ENCODE peak calls at places on chromosomes 11 and 22, in four cellular contexts. One of them, this sample, is unnamed.

GRCh38 chr22:29266564-29267461 is 968 bp downstream of the RHBDD3 start:
- DNase-seq in progenitor cell of endocrine pancreas: no peak
- DNase-seq in cardiac fibroblast: peak
- DNase-seq in activated CD8-positive, alpha-beta T cell treated with anti-CD3 and anti-CD28 coated beads for 36 hours: no peak
- DNase-seq in this sample: no peak

GRCh38 chr22:43266117-43266516 is 77.1 kb downstream of the SCUBE1 start:
- DNase-seq in progenitor cell of endocrine pancreas: no peak
- DNase-seq in cardiac fibroblast: no peak
- DNase-seq in activated CD8-positive, alpha-beta T cell treated with anti-CD3 and anti-CD28 coated beads for 36 hours: no peak
- DNase-seq in this sample: no peak

GRCh38 chr22:24737582-24737981 is 36.9 kb downstream of the PIWIL3 start:
- DNase-seq in progenitor cell of endocrine pancreas: no peak
- DNase-seq in cardiac fibroblast: no peak
- DNase-seq in activated CD8-positive, alpha-beta T cell treated with anti-CD3 and anti-CD28 coated beads for 36 hours: no peak
- DNase-seq in this sample: no peak

GRCh38 chr11:85787809-85788805 is 22.8 kb downstream of the SYTL2 start:
- DNase-seq in activated CD8-positive, alpha-beta T cell treated with anti-CD3 and anti-CD28 coated beads for 36 hours: no peak
- DNase-seq in cardiac fibroblast: no peak
- DNase-seq in progenitor cell of endocrine pancreas: no peak
- DNase-seq in this sample: no peak

GRCh38 chr11:127651175-127651887 is 650.8 kb upstream of the KIRREL3 start:
- DNase-seq in progenitor cell of endocrine pancreas: no peak
- DNase-seq in cardiac fibroblast: peak
- DNase-seq in activated CD8-positive, alpha-beta T cell treated with anti-CD3 and anti-CD28 coated beads for 36 hours: no peak
- DNase-seq in this sample: no peak

GRCh38 chr11:77542296-77542695 is 47.5 kb upstream of the AQP11 start:
- DNase-seq in cardiac fibroblast: peak
- DNase-seq in progenitor cell of endocrine pancreas: no peak
- DNase-seq in activated CD8-positive, alpha-beta T cell treated with anti-CD3 and anti-CD28 coated beads for 36 hours: no peak
- DNase-seq in this sample: no peak

GRCh38 chr11:35234836-35235235 is 95.9 kb downstream of the CD44 start:
- DNase-seq in cardiac fibroblast: peak
- DNase-seq in progenitor cell of endocrine pancreas: no peak
- DNase-seq in activated CD8-positive, alpha-beta T cell treated with anti-CD3 and anti-CD28 coated beads for 36 hours: no peak
- DNase-seq in this sample: no peak

GRCh38 chr11:58330861-58331260 is 28.0 kb downstream of the OR5B17 start:
- DNase-seq in progenitor cell of endocrine pancreas: no peak
- DNase-seq in cardiac fibroblast: peak
- DNase-seq in activated CD8-positive, alpha-beta T cell treated with anti-CD3 and anti-CD28 coated beads for 36 hours: no peak
- DNase-seq in this sample: no peak

GRCh38 chr11:46701078-46701654 is 335 bp downstream of the ZNF408 start:
- DNase-seq in activated CD8-positive, alpha-beta T cell treated with anti-CD3 and anti-CD28 coated beads for 36 hours: no peak
- DNase-seq in cardiac fibroblast: no peak
- DNase-seq in progenitor cell of endocrine pancreas: no peak
- DNase-seq in this sample: no peak

DNA sequence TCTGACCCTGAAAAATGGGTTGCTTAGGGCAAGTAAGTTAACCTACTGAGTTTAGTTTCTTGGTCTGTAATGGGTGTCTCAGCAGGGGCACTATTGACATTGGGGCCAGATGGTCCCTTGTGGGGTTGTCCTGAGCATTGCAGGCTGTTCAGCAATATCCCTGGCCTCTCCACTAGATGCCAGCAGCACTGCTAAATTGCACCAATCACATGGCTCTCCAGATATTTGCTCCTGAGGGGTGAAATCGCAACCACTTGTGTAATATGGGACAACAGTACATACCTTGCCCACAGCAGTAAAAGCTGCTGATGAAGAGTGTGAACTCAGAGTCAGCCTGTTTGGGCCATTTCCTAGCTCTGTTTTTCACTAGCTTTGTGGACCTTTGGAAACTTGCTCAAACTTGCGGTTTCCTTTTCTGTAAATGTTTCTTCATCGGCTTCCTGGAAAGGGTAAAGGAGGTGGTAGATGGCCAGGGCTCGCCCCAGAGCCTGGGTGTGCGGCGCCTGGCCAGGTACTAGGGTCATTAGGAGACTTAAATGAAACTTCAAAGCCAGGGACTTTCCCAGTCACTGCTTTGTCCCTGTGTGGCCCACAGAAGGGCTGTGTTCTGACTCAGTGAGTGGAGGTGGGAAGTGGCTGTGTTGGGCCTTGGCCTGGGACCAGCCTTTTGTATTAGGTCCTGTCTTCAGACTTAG is 13.0 kb downstream of the NCF4 start:
- DNase-seq in cardiac fibroblast: peak
- DNase-seq in activated CD8-positive, alpha-beta T cell treated with anti-CD3 and anti-CD28 coated beads for 36 hours: peak
- DNase-seq in progenitor cell of endocrine pancreas: no peak
- DNase-seq in this sample: peak
- TF ChIP-seq CTCF in cardiac fibroblast: peak
- TF ChIP-seq CTCF in activated CD8-positive, alpha-beta T cell treated with anti-CD3 and anti-CD28 coated beads for 36 hours: no peak
- TF ChIP-seq CTCF in progenitor cell of endocrine pancreas: peak
- TF ChIP-seq CTCF in this sample: peak

GRCh38 chr11:103671143-103671651 is 365.2 kb upstream of the DDI1 start:
- DNase-seq in cardiac fibroblast: no peak
- DNase-seq in activated CD8-positive, alpha-beta T cell treated with anti-CD3 and anti-CD28 coated beads for 36 hours: no peak
- DNase-seq in progenitor cell of endocrine pancreas: no peak
- DNase-seq in this sample: no peak
- TF ChIP-seq CTCF in cardiac fibroblast: peak
- TF ChIP-seq CTCF in activated CD8-positive, alpha-beta T cell treated with anti-CD3 and anti-CD28 coated beads for 36 hours: no peak
- TF ChIP-seq CTCF in progenitor cell of endocrine pancreas: peak
- TF ChIP-seq CTCF in this sample: no peak

GRCh38 chr11:13966486-13966885 is 4.0 kb downstream of the SPON1 start:
- DNase-seq in progenitor cell of endocrine pancreas: no peak
- DNase-seq in cardiac fibroblast: no peak
- DNase-seq in activated CD8-positive, alpha-beta T cell treated with anti-CD3 and anti-CD28 coated beads for 36 hours: no peak
- DNase-seq in this sample: no peak

GRCh38 chr11:13972033-13972910 is 9.7 kb downstream of the SPON1 start:
- DNase-seq in cardiac fibroblast: no peak
- DNase-seq in activated CD8-positive, alpha-beta T cell treated with anti-CD3 and anti-CD28 coated beads for 36 hours: peak
- DNase-seq in progenitor cell of endocrine pancreas: no peak
- DNase-seq in this sample: no peak

GRCh38 chr11:13972958-13973357 is 10.4 kb downstream of the SPON1 start:
- DNase-seq in activated CD8-positive, alpha-beta T cell treated with anti-CD3 and anti-CD28 coated beads for 36 hours: no peak
- DNase-seq in progenitor cell of endocrine pancreas: no peak
- DNase-seq in cardiac fibroblast: no peak
- DNase-seq in this sample: no peak

GRCh38 chr11:13965337-13965736 is 2.8 kb downstream of the SPON1 start:
- DNase-seq in activated CD8-positive, alpha-beta T cell treated with anti-CD3 and anti-CD28 coated beads for 36 hours: no peak
- DNase-seq in cardiac fibroblast: no peak
- DNase-seq in progenitor cell of endocrine pancreas: no peak
- DNase-seq in this sample: no peak

DNA sequence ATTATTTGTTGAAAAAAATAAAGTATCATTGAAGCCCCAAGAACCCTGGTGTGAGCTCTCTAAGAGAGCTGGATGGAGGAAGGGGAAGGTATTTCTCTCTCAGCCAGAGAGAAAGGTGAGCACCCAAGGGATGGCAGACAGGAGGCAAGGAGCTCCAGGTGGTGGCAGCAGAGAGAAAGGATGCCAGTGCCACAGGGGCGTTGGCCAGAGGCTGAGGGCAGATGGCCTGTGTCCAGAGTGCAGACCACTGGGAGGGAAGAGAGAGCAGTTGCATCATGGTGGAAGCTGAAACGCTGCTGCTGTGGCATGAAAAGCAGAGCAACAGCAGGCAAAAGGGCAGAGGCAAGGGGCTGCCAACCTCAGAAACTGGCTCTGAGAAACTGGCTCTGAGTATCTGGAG is 8.5 kb downstream of the SPON1 start:
- DNase-seq in cardiac fibroblast: no peak
- DNase-seq in activated CD8-positive, alpha-beta T cell treated with anti-CD3 and anti-CD28 coated beads for 36 hours: peak
- DNase-seq in progenitor cell of endocrine pancreas: no peak
- DNase-seq in this sample: no peak
- TF ChIP-seq CTCF in cardiac fibroblast: no peak
- TF ChIP-seq CTCF in activated CD8-positive, alpha-beta T cell treated with anti-CD3 and anti-CD28 coated beads for 36 hours: peak
- TF ChIP-seq CTCF in progenitor cell of endocrine pancreas: peak
- TF ChIP-seq CTCF in this sample: peak

DNA sequence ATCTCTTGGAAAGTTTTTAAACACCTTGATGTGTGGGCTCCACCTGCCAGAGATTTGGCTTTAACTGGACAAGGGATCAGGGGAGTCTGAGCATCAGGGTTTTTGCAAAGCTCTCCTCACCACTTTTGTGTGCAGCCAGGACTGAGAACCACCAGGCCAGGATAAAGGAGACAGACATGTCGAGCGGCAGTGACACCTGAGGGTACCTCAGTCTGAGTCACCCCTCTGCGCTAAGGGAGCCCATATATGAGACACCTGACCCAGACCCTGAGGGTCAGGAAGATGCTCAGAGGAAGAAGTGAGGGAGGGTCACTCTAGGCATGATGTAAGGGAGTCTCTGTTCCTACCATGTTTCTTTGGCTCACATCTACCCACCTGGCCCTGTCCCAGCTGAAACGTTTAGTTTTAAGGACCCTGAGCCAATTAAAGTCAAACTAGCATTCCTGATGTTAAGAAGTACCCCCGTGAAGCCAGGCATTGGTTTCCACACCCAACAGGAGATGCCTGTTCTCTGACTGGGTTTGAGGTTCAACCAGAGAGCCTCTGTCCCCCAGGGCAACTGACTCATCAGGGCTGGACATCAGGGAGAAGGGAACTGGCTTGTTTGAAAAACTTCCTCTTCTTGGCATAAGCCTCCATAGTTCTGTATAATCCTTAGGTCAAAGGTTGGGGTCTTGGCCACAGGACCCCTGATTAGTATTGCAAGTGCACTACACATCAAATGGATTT is 72.4 kb upstream of the BIRC3 start:
- DNase-seq in activated CD8-positive, alpha-beta T cell treated with anti-CD3 and anti-CD28 coated beads for 36 hours: no peak
- DNase-seq in progenitor cell of endocrine pancreas: no peak
- DNase-seq in cardiac fibroblast: peak
- DNase-seq in this sample: no peak
- TF ChIP-seq CTCF in activated CD8-positive, alpha-beta T cell treated with anti-CD3 and anti-CD28 coated beads for 36 hours: no peak
- TF ChIP-seq CTCF in progenitor cell of endocrine pancreas: no peak
- TF ChIP-seq CTCF in cardiac fibroblast: no peak
- TF ChIP-seq CTCF in this sample: no peak

This sample was measured in GM20000.